ENCODE peak calls at places on chromosome 11, in ten cellular contexts. J, L, F, R, M, D, S, B, I and G are unnamed samples.

GRCh38 chr11:75311858-75312288 is 39.6 kb downstream of the ARRB1 start:
- DNase-seq in J (peak), L (peak), F (no peak), R (no peak), M (no peak), D (peak), S (no peak), B (peak), I (peak), G (no peak)

GRCh38 chr11:36420025-36420424 is 90.0 kb downstream of the TRAF6 start:
- DNase-seq in J (no peak), L (no peak), F (no peak), R (no peak), M (no peak), D (no peak), S (no peak), B (no peak), I (no peak), G (no peak)

GRCh38 chr11:134037093-134037908 is 31.6 kb upstream of the JAM3 start:
- DNase-seq in J (peak), L (peak), F (peak), R (peak), M (peak), D (peak), S (peak), B (peak), I (peak), G (peak)

GRCh38 chr11:20477418-20478090 is 90.0 kb downstream of the PRMT3 start:
- DNase-seq in J (peak), L (no peak), F (no peak), R (no peak), M (no peak), D (no peak), S (no peak), B (no peak), I (no peak), G (no peak)

GRCh38 chr11:62449451-62449851 is 30.6 kb downstream of the SCGB1A1 start:
- DNase-seq in J (no peak), L (no peak), F (peak), R (no peak), M (no peak), D (no peak), S (no peak), B (no peak), I (no peak), G (no peak)

GRCh38 chr11:118892515-118892914 is 8.8 kb downstream of the CXCR5 start:
- DNase-seq in J (no peak), L (no peak), F (peak), R (no peak), M (no peak), D (no peak), S (no peak), B (no peak), I (no peak), G (no peak)

GRCh38 chr11:69930081-69931059 is 111.2 kb upstream of the FGF3 start:
- DNase-seq in J (no peak), L (no peak), F (no peak), R (no peak), M (no peak), D (no peak), S (no peak), B (no peak), I (no peak), G (no peak)

GRCh38 chr11:809287-810039 is at the start of gene RPLP2:
- DNase-seq in J (peak), L (peak), F (peak), R (peak), M (peak), D (peak), S (peak), B (peak), I (peak), G (peak)

GRCh38 chr11:123323482-123324056 is 106.5 kb upstream of the GRAMD1B start:
- DNase-seq in J (no peak), L (no peak), F (no peak), R (no peak), M (no peak), D (no peak), S (no peak), B (no peak), I (no peak), G (no peak)

GRCh38 chr11:18720086-18720810 is 5.7 kb downstream of the IGSF22 start:
- DNase-seq in J (no peak), L (no peak), F (no peak), R (no peak), M (no peak), D (no peak), S (no peak), B (peak), I (peak), G (no peak)

GRCh38 chr11:8906629-8907028 is 4.4 kb upstream of the AKIP1 start:
- DNase-seq in J (peak), L (peak), F (no peak), R (no peak), M (no peak), D (no peak), S (no peak), B (peak), I (peak), G (no peak)

GRCh38 chr11:2378527-2379210 is 1.6 kb downstream of the CD81 start:
- DNase-seq in J (peak), L (no peak), F (peak), R (no peak), M (no peak), D (peak), S (no peak), B (peak), I (peak), G (no peak)

GRCh38 chr11:134361241-134361640 is 29.5 kb downstream of the GLB1L2 start:
- DNase-seq in J (no peak), L (no peak), F (no peak), R (no peak), M (no peak), D (peak), S (no peak), B (no peak), I (no peak), G (no peak)

GRCh38 chr11:59186130-59186594 is 14.2 kb downstream of the DTX4 start:
- DNase-seq in J (peak), L (no peak), F (peak), R (no peak), M (no peak), D (no peak), S (peak), B (no peak), I (no peak), G (no peak)

GRCh38 chr11:61803889-61804647 is 11.4 kb downstream of the FEN1 start:
- DNase-seq in J (peak), L (peak), F (no peak), R (no peak), M (no peak), D (no peak), S (no peak), B (peak), I (peak), G (no peak)

GRCh38 chr11:3160252-3161031 is 4.7 kb downstream of the OSBPL5 start:
- DNase-seq in J (peak), L (peak), F (peak), R (peak), M (peak), D (peak), S (peak), B (peak), I (peak), G (peak)

GRCh38 chr11:61895718-61896059 is 4.3 kb upstream of the FADS3 start:
- DNase-seq in J (no peak), L (no peak), F (no peak), R (no peak), M (no peak), D (no peak), S (no peak), B (no peak), I (no peak), G (no peak)

GRCh38 chr11:108571001-108571400 is 22.6 kb downstream of the EXPH5 start:
- DNase-seq in J (no peak), L (no peak), F (no peak), R (no peak), M (no peak), D (no peak), S (no peak), B (no peak), I (no peak), G (no peak)

DNA sequence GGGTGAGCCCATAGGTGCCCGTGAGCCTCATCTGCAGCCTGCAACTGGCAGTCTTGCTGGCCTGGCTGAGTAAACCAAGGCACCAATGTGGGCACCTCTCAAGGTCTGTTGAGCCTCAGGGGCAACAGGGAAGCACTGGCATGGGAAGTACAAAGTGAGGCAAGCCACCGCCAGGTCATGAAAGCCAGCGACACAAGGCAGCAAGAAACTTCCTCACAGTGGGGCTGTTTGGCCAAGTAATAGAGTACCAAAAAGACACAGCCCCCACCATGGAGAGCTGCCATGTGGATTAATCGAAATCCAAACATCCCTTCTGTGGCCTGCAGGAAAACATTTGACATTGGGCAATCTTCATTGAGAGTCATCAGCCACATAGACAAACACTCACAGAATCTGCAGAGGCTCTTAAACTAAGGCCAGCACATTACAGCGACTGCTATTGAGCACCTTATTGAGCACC is 43.6 kb upstream of the FIBIN start:
- DNase-seq in J (peak), L (peak), F (no peak), R (no peak), M (no peak), D (no peak), S (no peak), B (peak), I (peak), G (no peak)
- TF ChIP-seq CTCF in J (no peak), L (peak), F (no peak), R (no peak), M (no peak), D (no peak), S (no peak), B (no peak), I (no peak), G (no peak)

GRCh38 chr11:64216879-64217278 is 9.1 kb downstream of the TRPT1 start:
- DNase-seq in J (no peak), L (no peak), F (no peak), R (no peak), M (no peak), D (no peak), S (no peak), B (no peak), I (no peak), G (no peak)
- TF ChIP-seq CTCF in J (no peak), L (no peak), F (no peak), R (no peak), M (no peak), D (no peak), S (no peak), B (no peak), I (no peak), G (no peak)

GRCh38 chr11:76553554-76554476 is 109.0 kb downstream of the EMSY start:
- DNase-seq in J (peak), L (no peak), F (no peak), R (no peak), M (no peak), D (no peak), S (no peak), B (no peak), I (no peak), G (no peak)

GRCh38 chr11:76550781-76551180 is 106.0 kb downstream of the EMSY start:
- DNase-seq in J (peak), L (no peak), F (no peak), R (no peak), M (no peak), D (no peak), S (no peak), B (no peak), I (no peak), G (no peak)

GRCh38 chr11:76552987-76553386 is 108.2 kb downstream of the EMSY start:
- DNase-seq in J (no peak), L (no peak), F (no peak), R (no peak), M (no peak), D (no peak), S (no peak), B (no peak), I (no peak), G (no peak)

GRCh38 chr11:76554767-76555166 is 109.9 kb downstream of the EMSY start:
- DNase-seq in J (no peak), L (no peak), F (no peak), R (no peak), M (no peak), D (no peak), S (no peak), B (no peak), I (no peak), G (no peak)

GRCh38 chr11:76551400-76551799 is 106.6 kb downstream of the EMSY start:
- DNase-seq in J (peak), L (no peak), F (no peak), R (no peak), M (no peak), D (no peak), S (no peak), B (peak), I (peak), G (no peak)
- TF ChIP-seq CTCF in J (peak), L (peak), F (no peak), R (no peak), M (no peak), D (no peak), S (no peak), B (no peak), I (peak), G (peak)

GRCh38 chr11:12157241-12157661 is 46.9 kb downstream of the MICAL2 start:
- DNase-seq in J (peak), L (no peak), F (no peak), R (no peak), M (no peak), D (no peak), S (no peak), B (peak), I (peak), G (no peak)

GRCh38 chr11:12155696-12156095 is 45.3 kb downstream of the MICAL2 start:
- DNase-seq in J (no peak), L (no peak), F (no peak), R (no peak), M (no peak), D (no peak), S (no peak), B (no peak), I (no peak), G (no peak)

GRCh38 chr11:12156301-12157140 is 46.1 kb downstream of the MICAL2 start:
- DNase-seq in J (no peak), L (no peak), F (no peak), R (no peak), M (no peak), D (no peak), S (no peak), B (no peak), I (peak), G (no peak)

GRCh38 chr11:12158926-12159325 is 48.5 kb downstream of the MICAL2 start:
- DNase-seq in J (no peak), L (no peak), F (no peak), R (no peak), M (no peak), D (no peak), S (no peak), B (no peak), I (no peak), G (no peak)

DNA sequence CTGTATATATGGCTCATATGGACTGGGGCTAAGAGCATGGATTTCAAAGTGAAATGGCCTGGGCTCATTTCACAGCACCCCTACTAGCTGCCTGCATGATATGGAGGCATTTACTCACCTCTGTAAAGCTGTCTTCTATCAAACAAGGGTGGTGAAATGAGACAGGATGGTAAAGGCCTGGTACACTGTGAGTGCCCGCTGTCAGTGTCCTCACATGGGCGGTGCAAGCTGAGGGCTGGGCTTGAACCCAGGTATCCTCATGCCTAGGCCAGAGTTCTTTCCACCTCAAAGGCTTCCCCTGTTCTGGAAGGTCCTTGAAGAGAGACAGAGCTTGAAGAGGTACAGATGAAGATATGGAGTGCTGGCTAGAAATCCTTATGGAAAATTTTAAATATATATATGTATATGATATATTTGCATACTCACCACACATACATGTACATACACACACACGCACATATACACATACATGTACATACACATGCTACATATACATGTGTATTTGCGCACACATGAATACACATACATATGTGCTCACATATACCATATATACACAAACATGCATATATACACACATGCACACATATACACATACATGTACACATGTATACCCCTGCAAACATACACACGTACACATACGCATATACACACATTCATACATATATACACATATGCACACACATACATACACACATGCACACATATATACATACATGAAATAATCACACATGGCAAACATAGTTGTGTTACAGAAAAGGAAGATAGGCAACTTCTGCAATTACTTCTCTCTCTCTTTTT is 44.7 kb downstream of the MICAL2 start:
- DNase-seq in J (no peak), L (no peak), F (no peak), R (no peak), M (no peak), D (no peak), S (no peak), B (no peak), I (no peak), G (no peak)
- TF ChIP-seq CTCF in J (no peak), L (no peak), F (no peak), R (no peak), M (no peak), D (no peak), S (no peak), B (no peak), I (no peak), G (no peak)

DNA sequence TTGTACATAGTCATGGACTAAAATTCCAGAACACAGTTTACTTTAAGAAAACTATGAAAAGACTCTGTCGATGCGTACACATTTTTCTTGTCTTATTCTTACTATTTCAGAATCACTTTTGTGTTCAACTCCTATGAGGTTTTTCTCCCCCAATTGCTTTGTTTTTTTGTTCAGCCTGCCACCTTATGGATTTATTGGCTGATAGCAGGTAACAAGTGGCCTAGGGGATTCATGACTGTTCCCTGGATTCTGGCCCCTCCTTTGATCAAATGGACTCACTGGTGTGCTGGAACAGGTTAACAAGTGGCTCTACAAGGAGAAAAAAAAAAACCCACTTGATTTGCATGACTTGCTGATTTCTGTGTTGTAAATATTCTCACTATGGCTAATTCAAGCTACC is 10.6 kb downstream of the MMP20 start:
- DNase-seq in J (no peak), L (no peak), F (no peak), R (no peak), M (no peak), D (no peak), S (no peak), B (no peak), I (no peak), G (no peak)
- TF ChIP-seq CTCF in J (no peak), L (no peak), F (no peak), R (no peak), M (no peak), D (no peak), S (no peak), B (no peak), I (peak), G (no peak)

DNA sequence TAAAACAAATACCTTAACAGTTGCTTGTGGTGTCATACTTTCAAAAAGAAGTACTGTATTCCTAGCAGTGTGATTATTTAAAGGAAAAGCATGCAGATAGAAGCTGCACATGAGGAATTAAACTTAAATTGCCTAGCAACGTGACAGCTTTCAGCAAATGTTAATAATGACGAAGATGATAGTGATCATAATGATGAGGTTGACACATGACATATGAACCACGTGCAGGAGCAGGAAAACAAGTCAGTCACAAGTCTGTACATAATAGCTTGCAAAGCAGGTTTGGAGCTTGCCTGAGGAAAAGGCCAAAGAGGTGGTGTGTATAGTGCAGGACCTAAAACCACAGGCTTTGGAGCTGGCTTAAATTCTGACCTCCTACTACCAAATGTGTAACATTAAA is 30.6 kb upstream of the PIK3C2A start:
- DNase-seq in J (no peak), L (no peak), F (no peak), R (no peak), M (no peak), D (no peak), S (no peak), B (no peak), I (no peak), G (no peak)
- TF ChIP-seq CTCF in J (no peak), L (no peak), F (no peak), R (no peak), M (no peak), D (no peak), S (no peak), B (no peak), I (no peak), G (no peak)

GRCh38 chr11:76445122-76446084 is 585 bp downstream of the EMSY start:
- DNase-seq in J (peak), L (peak), F (peak), R (peak), M (peak), D (peak), S (peak), B (peak), I (peak), G (peak)
- TF ChIP-seq CTCF in J (peak), L (peak), F (no peak), R (no peak), M (no peak), D (no peak), S (peak), B (no peak), I (peak), G (peak)

DNA sequence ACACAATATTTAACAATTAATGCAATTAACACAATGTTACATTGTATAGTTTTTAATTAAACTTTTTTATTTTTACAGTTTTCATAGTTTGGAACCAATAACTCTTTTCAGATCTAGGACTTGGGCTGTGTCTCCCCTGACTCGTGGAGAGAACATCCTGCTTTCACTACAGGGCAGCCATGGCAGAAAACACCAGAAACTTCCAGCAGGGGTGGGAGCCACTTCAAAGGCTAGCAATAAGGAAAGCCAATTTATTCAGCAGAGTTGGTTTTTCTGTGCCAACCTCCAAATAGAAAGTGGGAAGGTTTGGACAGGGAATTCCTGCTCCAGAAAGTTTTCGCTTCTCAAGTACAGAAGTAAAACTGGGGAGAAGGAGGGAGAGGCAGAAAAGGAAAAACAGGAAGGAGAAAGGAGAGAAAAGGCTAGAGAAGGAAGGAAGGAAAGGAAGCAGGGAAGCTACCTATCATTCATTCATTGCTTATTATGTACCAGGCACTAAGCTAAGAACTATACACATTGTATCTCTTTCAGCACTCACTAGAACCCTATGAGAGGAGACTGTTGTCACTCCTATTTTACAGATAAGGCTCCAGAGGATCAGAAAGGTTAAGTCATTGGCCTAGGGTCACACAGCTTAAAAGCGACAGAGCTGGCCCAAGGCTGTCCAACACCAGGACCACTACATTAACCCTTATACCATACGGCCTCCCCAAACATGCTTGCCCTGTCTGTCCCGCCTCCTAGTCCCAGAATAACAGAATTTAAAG is 54.8 kb upstream of the CREB3L1 start:
- DNase-seq in J (no peak), L (no peak), F (no peak), R (no peak), M (no peak), D (no peak), S (no peak), B (peak), I (peak), G (no peak)
- TF ChIP-seq CTCF in J (no peak), L (peak), F (no peak), R (no peak), M (no peak), D (no peak), S (no peak), B (peak), I (peak), G (peak)